ENCODE peak calls at places on chromosome 5, in four cellular contexts. N is endodermal cell, O is GM23248, V is K562. D is an unnamed sample.

GRCh38 chr5:127519527-127519926 is 2.1 kb downstream of the PRRC1 start:
- DNase-seq in O (peak; percentile 43), N (no peak), V (no peak), D (no peak)

GRCh38 chr5:32420506-32420905 is 24.0 kb downstream of the ZFR start:
- DNase-seq in N (no peak), V (no peak), O (peak; percentile 70), D (no peak)

GRCh38 chr5:91224459-91224858 is 158.7 kb downstream of the ARRDC3 start:
- DNase-seq in V (no peak), O (peak; percentile 49), N (no peak), D (no peak)

GRCh38 chr5:51096859-51097258 is 286.4 kb upstream of the ISL1 start:
- DNase-seq in O (no peak), V (no peak), N (no peak), D (no peak)

GRCh38 chr5:11329676-11330075 is 568.6 kb upstream of the DAP start:
- DNase-seq in V (no peak), O (no peak), N (no peak), D (no peak)

GRCh38 chr5:82314964-82315728 is 37.0 kb upstream of the RPS23 start:
- DNase-seq in N (no peak), V (no peak), O (peak; percentile 64), D (no peak)

GRCh38 chr5:139481580-139482049 is 943 bp downstream of the STING1 start:
- DNase-seq in O (peak; percentile 79), V (peak; percentile 43), N (no peak), D (peak; percentile 36)

GRCh38 chr5:1763548-1763911 is 36.1 kb downstream of the MRPL36 start:
- DNase-seq in O (peak; percentile 85), V (peak; percentile 51), N (peak; percentile 82), D (peak; percentile 30)

GRCh38 chr5:77046416-77047073 is 16.3 kb downstream of the AGGF1 start:
- DNase-seq in N (no peak), V (no peak), O (no peak), D (no peak)

GRCh38 chr5:40017918-40018317 is 593.1 kb upstream of the DAB2 start:
- DNase-seq in O (no peak), N (no peak), V (no peak), D (no peak)

GRCh38 chr5:124372457-124372856 is 374.0 kb downstream of the ZNF608 start:
- DNase-seq in N (no peak), V (no peak), O (no peak), D (no peak)

GRCh38 chr5:57836921-57837320 is 354.3 kb upstream of the ACTBL2 start:
- DNase-seq in N (no peak), O (peak; percentile 61), V (no peak), D (no peak)
- H3K4me3 ChIP-seq in N (no peak overlapping the region), O (no peak overlapping the region), V (no peak overlapping the region), D (no peak overlapping the region)

GRCh38 chr5:178941361-178941760 is 363 bp downstream of the ZNF454 start:
- DNase-seq in N (no peak), V (no peak), O (peak; percentile 54), D (no peak)

GRCh38 chr5:178940569-178941360 is at the start of gene ZNF454:
- DNase-seq in V (no peak), O (peak; percentile 94), N (no peak), D (no peak)
- H3K9me3 ChIP-seq in V (no peaks in the 10 kb centered on the region), O (peaks cover 3% of the 10 kb centered on the region), N (peaks cover 79% of the 10 kb centered on the region), D (peaks cover 90% of the 10 kb centered on the region)

DNA sequence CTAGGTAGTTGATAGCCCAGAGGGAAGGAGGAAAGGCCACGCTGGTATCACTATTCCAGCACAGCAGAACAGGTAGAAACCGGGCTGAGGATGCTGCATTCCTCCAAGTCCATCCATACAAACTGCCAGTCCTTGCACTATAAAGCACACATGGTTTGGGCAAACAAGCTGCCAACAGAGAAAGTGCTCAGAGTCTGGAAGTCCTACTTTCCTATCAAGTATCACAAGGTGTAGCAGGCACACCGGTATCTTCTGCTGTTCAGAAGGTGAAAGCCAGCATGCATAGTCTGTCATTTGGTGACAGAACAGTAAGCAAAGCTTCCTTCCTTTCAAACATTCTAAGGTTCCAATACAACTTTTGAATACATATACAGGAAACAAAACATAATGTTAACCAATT is 14.9 kb downstream of the DIAPH1 start:
- DNase-seq in V (no peak), O (no peak), N (no peak), D (peak; percentile 41)
- H3K4me1 ChIP-seq in V (peaks cover 63% of the 10 kb centered on the region), O (peaks cover 27% of the 10 kb centered on the region), N (no peaks in the 10 kb centered on the region), D (peaks cover 93% of the 10 kb centered on the region)

GRCh38 chr5:43245724-43246385 is 53.8 kb downstream of the NIM1K start:
- DNase-seq in O (no peak), V (no peak), N (no peak), D (no peak)
- H3K4me3 ChIP-seq in O (no peak overlapping the region), V (no peak overlapping the region), N (no peak overlapping the region), D (no peak overlapping the region)

GRCh38 chr5:140823475-140823874 is 2.1 kb downstream of the PCDHA5 start:
- DNase-seq in V (no peak), N (no peak), O (no peak), D (no peak)
- H3K9me3 ChIP-seq in V (no peaks in the 10 kb centered on the region), N (no peaks in the 10 kb centered on the region), O (no peaks in the 10 kb centered on the region), D (peaks cover 35% of the 10 kb centered on the region)

GRCh38 chr5:181255276-181255675 is 5.7 kb downstream of the TRIM52 start:
- DNase-seq in O (no peak), V (no peak), N (no peak), D (no peak)
- H3K4me1 ChIP-seq in O (peaks cover 42% of the 10 kb centered on the region), V (peaks cover 35% of the 10 kb centered on the region), N (no peaks in the 10 kb centered on the region), D (peaks cover 73% of the 10 kb centered on the region)